ENCODE peak calls at places on chromosomes 7 and 10, in seven cellular contexts. C is gastrocnemius medialis, X is cardiac muscle cell, F is left ventricle myocardium inferior, H is neural progenitor cell, E is left lung, I is transverse colon. W is an unnamed sample.

GRCh38 chr7:143388491-143389101 is 7.5 kb downstream of the ZYX start:
- DNase-seq in C (no peak), F (no peak), I (no peak), E (peak; percentile 78), X (no peak), H (no peak), W (no peak)

GRCh38 chr10:131063311-131063710 is 248.2 kb downstream of the TCERG1L start:
- DNase-seq in H (no peak), C (no peak), X (no peak), E (no peak), I (no peak), F (no peak), W (no peak)

GRCh38 chr10:128013626-128014025 is 106.7 kb downstream of the PTPRE start:
- DNase-seq in C (no peak), F (no peak), I (no peak), H (no peak), X (no peak), E (no peak), W (no peak)

GRCh38 chr7:85688712-85689111 is 501.9 kb upstream of the SEMA3D start:
- DNase-seq in C (no peak), F (no peak), X (no peak), H (no peak), E (no peak), I (no peak), W (no peak)

GRCh38 chr7:150317748-150318444 is 5.3 kb upstream of the LRRC61 start:
- DNase-seq in C (no peak), F (no peak), I (no peak), H (no peak), X (no peak), E (no peak), W (no peak)

GRCh38 chr10:92627845-92628480 is 35.0 kb downstream of the KIF11 start:
- DNase-seq in C (no peak), I (no peak), F (no peak), X (no peak), E (no peak), H (no peak), W (no peak)

GRCh38 chr10:113094114-113094486 is 144.1 kb downstream of the TCF7L2 start:
- DNase-seq in F (no peak), I (no peak), C (no peak), E (no peak), X (no peak), H (no peak), W (no peak)

GRCh38 chr7:139121-139520 is 53.2 kb upstream of the FAM20C start:
- DNase-seq in H (peak; percentile 23), C (no peak), I (no peak), F (peak; percentile 3), X (no peak), E (peak; percentile 34), W (no peak)

GRCh38 chr7:28065721-28066285 is 114.8 kb downstream of the JAZF1 start:
- DNase-seq in C (no peak), I (no peak), E (no peak), F (no peak), X (no peak), H (no peak), W (no peak)

GRCh38 chr10:18205098-18205834 is 65.0 kb downstream of the CACNB2 start:
- DNase-seq in C (no peak), E (no peak), H (no peak), F (no peak), I (no peak), X (no peak), W (no peak)

GRCh38 chr7:28178537-28178936 is 2.1 kb downstream of the JAZF1 start:
- DNase-seq in E (no peak), F (no peak), X (no peak), I (no peak), C (no peak), H (no peak), W (no peak)

DNA sequence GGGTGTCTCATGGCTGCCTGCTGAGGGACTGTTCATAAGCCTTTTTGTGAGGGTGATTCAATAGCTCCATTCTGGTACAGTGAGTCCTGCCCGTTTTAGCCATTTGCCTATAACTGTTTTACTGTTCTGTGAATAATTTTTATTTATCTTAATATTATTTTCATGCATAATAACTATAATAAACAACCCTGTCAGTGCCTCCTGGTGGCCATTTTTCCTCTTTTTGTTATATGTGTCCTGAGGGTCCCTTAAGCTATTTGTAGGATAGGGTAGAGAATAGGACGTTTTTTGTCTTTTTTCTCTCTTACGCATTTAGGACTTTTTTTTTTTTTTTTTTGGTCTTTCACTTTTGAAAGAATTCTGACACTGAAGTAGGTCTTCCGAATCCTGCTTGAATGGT is 2.9 kb downstream of the C1QL3 start:
- DNase-seq in E (no peak), H (no peak), X (no peak), I (no peak), F (no peak), C (no peak), W (no peak)
- TF ChIP-seq CTCF in E (no peak), H (peak; percentile 39), X (peak; percentile 34), I (no peak), F (peak; percentile 18), C (no peak), W (no peak)

GRCh38 chr10:133568287-133568614 is 2.9 kb upstream of the SYCE1 start:
- DNase-seq in I (no peak), C (no peak), H (no peak), E (peak; percentile 61), F (no peak), X (no peak), W (no peak)
- H3K4me3 ChIP-seq in I (no peak overlapping the region), C (no peak overlapping the region), H (no peak overlapping the region), E (no peak overlapping the region), F (no peak overlapping the region), X (no peak overlapping the region), W (no peak overlapping the region)

GRCh38 chr7:37476881-37477280 is 28.2 kb upstream of the ELMO1 start:
- DNase-seq in X (no peak), I (no peak), H (no peak), E (no peak), F (no peak), C (no peak), W (no peak)
- TF ChIP-seq CTCF in X (no peak), I (no peak), H (no peak), E (no peak), F (no peak), C (no peak), W (no peak)

DNA sequence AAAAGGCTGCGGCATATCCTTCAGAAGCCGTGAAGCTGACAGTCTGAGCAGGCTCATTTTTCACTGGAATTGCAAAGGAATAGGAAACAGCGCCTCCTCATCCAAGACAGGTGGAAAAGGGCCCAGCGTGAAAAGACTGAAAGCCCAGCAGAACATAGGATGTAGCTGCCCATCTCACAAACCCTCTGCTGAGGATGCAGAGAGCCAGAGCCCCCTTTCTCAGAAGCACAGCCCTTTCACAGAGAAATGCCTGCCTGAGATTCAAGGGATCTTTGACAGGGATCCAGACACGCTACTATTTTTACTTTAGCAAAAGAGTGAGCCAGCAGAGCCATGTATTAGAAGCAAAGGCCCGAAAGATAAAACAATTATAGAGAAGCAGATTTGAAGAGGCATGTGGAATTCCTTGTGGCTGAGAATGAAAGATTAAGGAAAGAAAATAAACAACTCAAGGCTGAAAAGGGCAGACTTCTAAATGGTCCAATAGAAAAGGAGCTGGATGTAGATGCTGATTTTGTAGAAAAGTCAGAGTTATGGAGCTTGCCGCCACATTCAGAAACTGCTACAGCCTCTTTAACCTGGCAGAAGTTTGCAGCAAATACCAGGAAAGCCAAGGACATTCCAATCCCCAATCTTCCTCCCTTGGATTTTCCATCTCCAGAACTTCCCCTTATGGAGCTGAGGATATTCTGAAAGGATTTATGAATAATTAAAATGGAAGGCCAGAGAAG is 36.9 kb downstream of the GDI2 start:
- DNase-seq in X (peak; percentile 62), I (no peak), C (no peak), E (no peak), H (peak; percentile 57), F (no peak), W (no peak)
- H3K4me3 ChIP-seq in X (no peak overlapping the region), I (no peak overlapping the region), C (no peak overlapping the region), E (no peak overlapping the region), H (no peak overlapping the region), F (peak overlapping the region; percentile 8), W (peak overlapping the region; percentile 52)

GRCh38 chr7:20359397-20359963 is 28.8 kb downstream of the ITGB8 start:
- DNase-seq in H (no peak), C (no peak), F (no peak), X (no peak), E (no peak), I (no peak), W (no peak)
- TF ChIP-seq CTCF in H (no peak), C (no peak), F (no peak), X (no peak), E (no peak), I (no peak), W (no peak)

DNA sequence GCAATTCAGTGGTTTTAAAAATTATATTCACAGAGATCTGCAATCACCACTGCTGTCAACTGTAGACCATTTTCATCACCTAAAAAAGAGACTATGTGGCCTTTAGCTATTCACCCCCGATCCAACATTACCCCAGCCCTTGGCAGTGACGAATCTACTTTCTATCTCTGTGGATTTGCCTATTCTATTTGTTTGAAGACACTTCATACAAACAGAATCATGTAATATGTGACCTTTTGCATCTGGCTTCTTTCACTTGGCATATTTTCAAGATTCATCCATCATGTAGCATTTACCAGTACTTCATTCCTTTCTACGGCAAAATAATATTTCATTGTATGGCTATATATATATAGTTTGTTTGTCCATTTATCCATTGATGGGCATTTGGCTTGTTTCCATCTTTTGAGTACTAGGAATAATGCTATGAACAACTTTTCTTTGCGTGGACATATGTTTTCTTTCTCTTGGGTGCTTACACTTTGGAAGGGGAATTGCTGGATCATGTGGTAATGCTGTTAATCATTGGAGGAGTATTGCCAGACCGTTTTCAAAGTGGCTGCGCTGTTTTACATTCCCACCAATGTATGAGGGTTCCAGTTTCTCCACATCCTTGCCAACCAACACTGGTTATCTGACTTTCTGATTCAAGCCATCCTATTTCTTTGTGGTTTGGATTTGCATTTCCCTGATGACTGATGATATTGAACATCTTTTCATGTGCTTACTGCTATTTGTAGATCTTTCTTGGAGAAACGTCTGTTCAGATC is 22.3 kb downstream of the ADAMTS14 start:
- DNase-seq in X (no peak), E (no peak), I (no peak), C (no peak), H (no peak), F (no peak), W (no peak)
- H3K4me3 ChIP-seq in X (no peak overlapping the region), E (no peak overlapping the region), I (no peak overlapping the region), C (no peak overlapping the region), H (no peak overlapping the region), F (no peak overlapping the region), W (no peak overlapping the region)